ENCODE peak calls at places on chromosome 16, in four cellular contexts. One of them, this sample, is unnamed.

GRCh38 chr16:74575175-74575804 is 31.6 kb downstream of the GLG1 start:
- DNase-seq in stimulated activated CD8-positive, alpha-beta memory T cell treated with anti-CD3 and anti-CD28 coated beads, Interleukin-15, amount 100 ng/mL, for 24 hours: no peak
- DNase-seq in T-cell: no peak
- DNase-seq in COLO829: no peak
- DNase-seq in this sample: no peak

GRCh38 chr16:12141073-12141472 is 164.5 kb downstream of the SNX29 start:
- DNase-seq in stimulated activated CD8-positive, alpha-beta memory T cell treated with anti-CD3 and anti-CD28 coated beads, Interleukin-15, amount 100 ng/mL, for 24 hours: no peak
- DNase-seq in T-cell: no peak
- DNase-seq in COLO829: no peak
- DNase-seq in this sample: no peak

GRCh38 chr16:27717726-27718125 is 167.8 kb downstream of the KATNIP start:
- DNase-seq in stimulated activated CD8-positive, alpha-beta memory T cell treated with anti-CD3 and anti-CD28 coated beads, Interleukin-15, amount 100 ng/mL, for 24 hours: no peak
- DNase-seq in T-cell: no peak
- DNase-seq in COLO829: no peak
- DNase-seq in this sample: no peak

GRCh38 chr16:89036776-89037175 is 56.9 kb upstream of the ACSF3 start:
- DNase-seq in stimulated activated CD8-positive, alpha-beta memory T cell treated with anti-CD3 and anti-CD28 coated beads, Interleukin-15, amount 100 ng/mL, for 24 hours: no peak
- DNase-seq in T-cell: no peak
- DNase-seq in COLO829: no peak
- DNase-seq in this sample: no peak

GRCh38 chr16:85750827-85751641 is at the start of gene C16orf74:
- DNase-seq in stimulated activated CD8-positive, alpha-beta memory T cell treated with anti-CD3 and anti-CD28 coated beads, Interleukin-15, amount 100 ng/mL, for 24 hours: no peak
- DNase-seq in T-cell: no peak
- DNase-seq in COLO829: no peak
- DNase-seq in this sample: peak

GRCh38 chr16:89586853-89587252 is 11.3 kb downstream of the CPNE7 start:
- DNase-seq in stimulated activated CD8-positive, alpha-beta memory T cell treated with anti-CD3 and anti-CD28 coated beads, Interleukin-15, amount 100 ng/mL, for 24 hours: no peak
- DNase-seq in T-cell: no peak
- DNase-seq in COLO829: no peak
- DNase-seq in this sample: no peak

GRCh38 chr16:85598141-85598540 is 15.0 kb upstream of the GSE1 start:
- DNase-seq in stimulated activated CD8-positive, alpha-beta memory T cell treated with anti-CD3 and anti-CD28 coated beads, Interleukin-15, amount 100 ng/mL, for 24 hours: no peak
- DNase-seq in T-cell: no peak
- DNase-seq in COLO829: no peak
- DNase-seq in this sample: no peak

GRCh38 chr16:69443809-69444611 is 19.6 kb downstream of the CYB5B start:
- DNase-seq in stimulated activated CD8-positive, alpha-beta memory T cell treated with anti-CD3 and anti-CD28 coated beads, Interleukin-15, amount 100 ng/mL, for 24 hours: no peak
- DNase-seq in T-cell: peak
- DNase-seq in COLO829: no peak
- DNase-seq in this sample: peak

GRCh38 chr16:86450691-86451090 is 59.6 kb upstream of the FOXF1 start:
- DNase-seq in stimulated activated CD8-positive, alpha-beta memory T cell treated with anti-CD3 and anti-CD28 coated beads, Interleukin-15, amount 100 ng/mL, for 24 hours: no peak
- DNase-seq in T-cell: no peak
- DNase-seq in COLO829: no peak
- DNase-seq in this sample: no peak

GRCh38 chr16:48541108-48541786 is 68.7 kb downstream of the N4BP1 start:
- DNase-seq in stimulated activated CD8-positive, alpha-beta memory T cell treated with anti-CD3 and anti-CD28 coated beads, Interleukin-15, amount 100 ng/mL, for 24 hours: no peak
- DNase-seq in T-cell: no peak
- DNase-seq in COLO829: no peak
- DNase-seq in this sample: no peak

GRCh38 chr16:66660422-66661209 is 35.9 kb downstream of the CMTM4 start:
- DNase-seq in stimulated activated CD8-positive, alpha-beta memory T cell treated with anti-CD3 and anti-CD28 coated beads, Interleukin-15, amount 100 ng/mL, for 24 hours: no peak
- DNase-seq in T-cell: no peak
- DNase-seq in COLO829: peak
- DNase-seq in this sample: peak

GRCh38 chr16:79042886-79043285 is 557.7 kb downstream of the MAF start:
- DNase-seq in stimulated activated CD8-positive, alpha-beta memory T cell treated with anti-CD3 and anti-CD28 coated beads, Interleukin-15, amount 100 ng/mL, for 24 hours: no peak
- DNase-seq in T-cell: peak
- DNase-seq in COLO829: no peak
- DNase-seq in this sample: no peak

GRCh38 chr16:82881517-82881916 is 254.7 kb downstream of the CDH13 start:
- DNase-seq in stimulated activated CD8-positive, alpha-beta memory T cell treated with anti-CD3 and anti-CD28 coated beads, Interleukin-15, amount 100 ng/mL, for 24 hours: no peak
- DNase-seq in T-cell: no peak
- DNase-seq in COLO829: no peak
- DNase-seq in this sample: no peak

GRCh38 chr16:20898938-20899502 is 1.1 kb downstream of the DCUN1D3 start:
- DNase-seq in stimulated activated CD8-positive, alpha-beta memory T cell treated with anti-CD3 and anti-CD28 coated beads, Interleukin-15, amount 100 ng/mL, for 24 hours: no peak
- DNase-seq in T-cell: no peak
- DNase-seq in COLO829: no peak
- DNase-seq in this sample: no peak

GRCh38 chr16:1729445-1729844 is 23.4 kb downstream of the MAPK8IP3 start:
- DNase-seq in stimulated activated CD8-positive, alpha-beta memory T cell treated with anti-CD3 and anti-CD28 coated beads, Interleukin-15, amount 100 ng/mL, for 24 hours: no peak
- DNase-seq in T-cell: no peak
- DNase-seq in COLO829: no peak
- DNase-seq in this sample: no peak

GRCh38 chr16:28218109-28218508 is 6.3 kb upstream of the XPO6 start:
- DNase-seq in stimulated activated CD8-positive, alpha-beta memory T cell treated with anti-CD3 and anti-CD28 coated beads, Interleukin-15, amount 100 ng/mL, for 24 hours: no peak
- DNase-seq in T-cell: peak
- DNase-seq in COLO829: no peak
- DNase-seq in this sample: peak

GRCh38 chr16:86604436-86605220 is 26.3 kb downstream of the FOXL1 start:
- DNase-seq in stimulated activated CD8-positive, alpha-beta memory T cell treated with anti-CD3 and anti-CD28 coated beads, Interleukin-15, amount 100 ng/mL, for 24 hours: no peak
- DNase-seq in T-cell: peak
- DNase-seq in COLO829: no peak
- DNase-seq in this sample: peak

GRCh38 chr16:24309222-24309905 is 53.2 kb downstream of the CACNG3 start:
- DNase-seq in stimulated activated CD8-positive, alpha-beta memory T cell treated with anti-CD3 and anti-CD28 coated beads, Interleukin-15, amount 100 ng/mL, for 24 hours: no peak
- DNase-seq in T-cell: no peak
- DNase-seq in COLO829: no peak
- DNase-seq in this sample: peak

This sample was measured in MV-4-11.